ENCODE peak calls at places on chromosomes 7 and 10, in six cellular contexts. One of them, this sample, is unnamed. For H3K4me1 and H4K20me1, the result is how much of the 10 kb centered on the place peaks cover.

GRCh38 chr7:42096681-42097637 is 140.1 kb downstream of the GLI3 start:
- DNase-seq in K562: no peak
- DNase-seq in H1: no peak
- DNase-seq in GM12878: no peak
- DNase-seq in SK-N-SH: no peak
- DNase-seq in endothelial cell of umbilical vein: no peak
- DNase-seq in this sample: no peak

GRCh38 chr7:90119178-90119971 is 34.9 kb upstream of the STEAP1 start:
- DNase-seq in GM12878: no peak
- DNase-seq in endothelial cell of umbilical vein: no peak
- DNase-seq in K562: no peak
- DNase-seq in H1: peak
- DNase-seq in SK-N-SH: peak
- DNase-seq in this sample: peak

GRCh38 chr7:18727094-18727870 is 231.7 kb downstream of the HDAC9 start:
- DNase-seq in SK-N-SH: no peak
- DNase-seq in K562: no peak
- DNase-seq in endothelial cell of umbilical vein: peak
- DNase-seq in H1: no peak
- DNase-seq in GM12878: no peak
- DNase-seq in this sample: no peak

GRCh38 chr7:45920543-45921380 is at the start of gene IGFBP3:
- DNase-seq in SK-N-SH: peak
- DNase-seq in endothelial cell of umbilical vein: peak
- DNase-seq in GM12878: no peak
- DNase-seq in H1: peak
- DNase-seq in K562: no peak
- DNase-seq in this sample: peak

GRCh38 chr10:60732240-60733188 is 45.8 kb upstream of the CDK1 start:
- DNase-seq in H1: peak
- DNase-seq in K562: no peak
- DNase-seq in GM12878: no peak
- DNase-seq in endothelial cell of umbilical vein: no peak
- DNase-seq in SK-N-SH: no peak
- DNase-seq in this sample: peak

GRCh38 chr7:92158660-92159575 is 20.0 kb downstream of the LRRD1 start:
- DNase-seq in K562: no peak
- DNase-seq in H1: no peak
- DNase-seq in GM12878: no peak
- DNase-seq in endothelial cell of umbilical vein: no peak
- DNase-seq in SK-N-SH: no peak
- DNase-seq in this sample: no peak

GRCh38 chr10:84946984-84947383 is 618.6 kb downstream of the CCSER2 start:
- DNase-seq in endothelial cell of umbilical vein: no peak
- DNase-seq in SK-N-SH: no peak
- DNase-seq in H1: no peak
- DNase-seq in GM12878: no peak
- DNase-seq in K562: no peak
- DNase-seq in this sample: no peak

GRCh38 chr7:24227068-24227467 is 56.9 kb upstream of the NPY start:
- DNase-seq in GM12878: peak
- DNase-seq in endothelial cell of umbilical vein: no peak
- DNase-seq in SK-N-SH: peak
- DNase-seq in K562: no peak
- DNase-seq in H1: no peak
- DNase-seq in this sample: no peak

GRCh38 chr7:11141541-11141940 is 167.9 kb downstream of the PHF14 start:
- DNase-seq in GM12878: no peak
- DNase-seq in H1: no peak
- DNase-seq in SK-N-SH: no peak
- DNase-seq in K562: no peak
- DNase-seq in endothelial cell of umbilical vein: no peak
- DNase-seq in this sample: no peak

GRCh38 chr10:122468923-122469781 is 7.8 kb downstream of the HTRA1 start:
- DNase-seq in GM12878: no peak
- DNase-seq in K562: no peak
- DNase-seq in endothelial cell of umbilical vein: peak
- DNase-seq in H1: no peak
- DNase-seq in SK-N-SH: no peak
- DNase-seq in this sample: no peak

GRCh38 chr7:1678571-1679325 is 8.7 kb downstream of the ELFN1 start:
- DNase-seq in H1: no peak
- DNase-seq in K562: no peak
- DNase-seq in endothelial cell of umbilical vein: no peak
- DNase-seq in GM12878: no peak
- DNase-seq in SK-N-SH: peak
- DNase-seq in this sample: no peak

GRCh38 chr10:44998146-44998631 is 2.5 kb upstream of the ZNF22 start:
- DNase-seq in endothelial cell of umbilical vein: no peak
- DNase-seq in K562: no peak
- DNase-seq in SK-N-SH: no peak
- DNase-seq in GM12878: no peak
- DNase-seq in H1: no peak
- DNase-seq in this sample: no peak

GRCh38 chr7:29882481-29882880 is 76.2 kb downstream of the WIPF3 start:
- DNase-seq in GM12878: no peak
- DNase-seq in endothelial cell of umbilical vein: no peak
- DNase-seq in H1: no peak
- DNase-seq in SK-N-SH: no peak
- DNase-seq in K562: no peak
- DNase-seq in this sample: no peak

GRCh38 chr10:10432306-10433035 is 585.2 kb upstream of the CELF2 start:
- DNase-seq in K562: no peak
- DNase-seq in H1: no peak
- DNase-seq in SK-N-SH: no peak
- DNase-seq in endothelial cell of umbilical vein: no peak
- DNase-seq in GM12878: no peak
- DNase-seq in this sample: no peak

GRCh38 chr10:85477979-85478378 is 888.6 kb downstream of the GRID1 start:
- DNase-seq in K562: no peak
- DNase-seq in endothelial cell of umbilical vein: no peak
- DNase-seq in GM12878: no peak
- DNase-seq in SK-N-SH: no peak
- DNase-seq in H1: no peak
- DNase-seq in this sample: no peak

GRCh38 chr10:6328708-6329423 is 126.1 kb downstream of the PFKFB3 start:
- DNase-seq in endothelial cell of umbilical vein: no peak
- DNase-seq in SK-N-SH: no peak
- DNase-seq in H1: no peak
- DNase-seq in K562: no peak
- DNase-seq in GM12878: no peak
- DNase-seq in this sample: no peak

GRCh38 chr7:106069471-106070200 is 42.5 kb downstream of the SYPL1 start:
- DNase-seq in SK-N-SH: peak
- DNase-seq in K562: no peak
- DNase-seq in endothelial cell of umbilical vein: no peak
- DNase-seq in H1: no peak
- DNase-seq in GM12878: no peak
- DNase-seq in this sample: no peak

GRCh38 chr10:34682580-34682979 is 132.5 kb downstream of the PARD3 start:
- DNase-seq in H1: no peak
- DNase-seq in SK-N-SH: no peak
- DNase-seq in endothelial cell of umbilical vein: no peak
- DNase-seq in GM12878: no peak
- DNase-seq in K562: no peak
- DNase-seq in this sample: no peak

GRCh38 chr10:75261813-75262725 is 26.3 kb upstream of the COMTD1 start:
- DNase-seq in H1: no peak
- DNase-seq in SK-N-SH: peak
- DNase-seq in endothelial cell of umbilical vein: no peak
- DNase-seq in K562: no peak
- DNase-seq in GM12878: no peak
- DNase-seq in this sample: no peak

GRCh38 chr7:158814637-158815036 is 14.7 kb downstream of the ESYT2 start:
- DNase-seq in endothelial cell of umbilical vein: no peak
- DNase-seq in H1: no peak
- DNase-seq in K562: peak
- DNase-seq in SK-N-SH: no peak
- DNase-seq in GM12878: no peak
- DNase-seq in this sample: no peak

GRCh38 chr7:143494622-143495021 is 16.9 kb downstream of the TAS2R41 start:
- DNase-seq in endothelial cell of umbilical vein: no peak
- DNase-seq in K562: no peak
- DNase-seq in SK-N-SH: no peak
- DNase-seq in H1: no peak
- DNase-seq in GM12878: no peak
- DNase-seq in this sample: peak

GRCh38 chr10:97226398-97226797 is 40.6 kb upstream of the SLIT1 start:
- DNase-seq in K562: no peak
- DNase-seq in endothelial cell of umbilical vein: no peak
- DNase-seq in H1: no peak
- DNase-seq in SK-N-SH: no peak
- DNase-seq in GM12878: no peak
- DNase-seq in this sample: no peak

GRCh38 chr7:80665526-80665925 is 27.1 kb downstream of the CD36 start:
- DNase-seq in K562: no peak
- DNase-seq in H1: no peak
- DNase-seq in GM12878: no peak
- DNase-seq in SK-N-SH: no peak
- DNase-seq in endothelial cell of umbilical vein: no peak
- DNase-seq in this sample: no peak
- H3K4me1 ChIP-seq in K562: under half
- H3K4me1 ChIP-seq in H1: under half
- H3K4me1 ChIP-seq in GM12878: under half
- H3K4me1 ChIP-seq in SK-N-SH: under half
- H3K4me1 ChIP-seq in endothelial cell of umbilical vein: under half
- H3K4me1 ChIP-seq in this sample: under half

GRCh38 chr10:595473-595872 is 94.0 kb downstream of the DIP2C start:
- DNase-seq in endothelial cell of umbilical vein: no peak
- DNase-seq in K562: no peak
- DNase-seq in GM12878: no peak
- DNase-seq in SK-N-SH: no peak
- DNase-seq in H1: no peak
- DNase-seq in this sample: no peak
- H4K20me1 ChIP-seq in endothelial cell of umbilical vein: under half
- H4K20me1 ChIP-seq in K562: under half
- H4K20me1 ChIP-seq in GM12878: under half
- H4K20me1 ChIP-seq in SK-N-SH: under half
- H4K20me1 ChIP-seq in H1: under half
- H4K20me1 ChIP-seq in this sample: under half

DNA sequence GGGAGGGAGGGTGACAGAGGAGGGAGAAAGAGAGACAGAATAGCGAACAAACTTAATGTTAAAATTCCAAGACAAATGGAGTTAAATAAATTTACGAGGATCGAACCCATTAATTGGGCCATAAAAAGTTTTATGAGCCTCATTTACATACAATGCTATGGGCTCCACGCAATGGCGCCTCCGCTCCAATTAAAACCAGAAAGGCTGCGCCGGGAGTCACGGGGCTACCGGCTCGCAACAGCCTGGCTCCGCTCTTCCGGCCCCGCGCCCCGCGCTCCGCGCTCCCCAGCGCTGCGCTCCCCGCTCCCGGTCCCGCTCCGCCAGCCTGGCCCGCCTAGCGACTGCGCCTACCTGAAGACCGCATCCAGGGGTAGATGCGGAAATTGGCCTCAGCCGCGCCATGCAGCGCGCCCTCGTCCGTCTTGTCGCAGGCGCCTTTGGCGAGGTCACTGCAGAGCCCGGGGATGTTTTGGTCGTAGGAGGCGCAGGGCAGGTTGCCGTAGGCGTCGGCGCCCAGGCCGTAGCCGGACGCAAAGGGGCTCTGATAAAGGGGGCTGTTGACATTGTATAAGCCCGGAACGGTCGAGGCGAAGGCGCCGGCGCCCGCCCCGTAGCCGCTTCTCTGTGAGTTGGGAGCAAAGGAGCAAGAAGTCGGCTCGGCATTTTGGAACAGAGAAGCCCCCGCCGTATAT is 513 bp downstream of the HOXA7 start:
- DNase-seq in SK-N-SH: no peak
- DNase-seq in endothelial cell of umbilical vein: peak
- DNase-seq in H1: peak
- DNase-seq in K562: no peak
- DNase-seq in GM12878: no peak
- DNase-seq in this sample: peak
- TF ChIP-seq POLR2AphosphoS5 in SK-N-SH: no peak
- TF ChIP-seq POLR2AphosphoS5 in endothelial cell of umbilical vein: peak
- TF ChIP-seq POLR2AphosphoS5 in H1: no peak
- TF ChIP-seq POLR2AphosphoS5 in K562: no peak
- TF ChIP-seq POLR2AphosphoS5 in GM12878: no peak
- TF ChIP-seq POLR2AphosphoS5 in this sample: no peak

GRCh38 chr7:28626191-28626590 is 213.9 kb downstream of the CREB5 start:
- DNase-seq in GM12878: no peak
- DNase-seq in H1: no peak
- DNase-seq in K562: no peak
- DNase-seq in SK-N-SH: no peak
- DNase-seq in endothelial cell of umbilical vein: no peak
- DNase-seq in this sample: no peak
- H3K4me1 ChIP-seq in GM12878: under half
- H3K4me1 ChIP-seq in H1: under half
- H3K4me1 ChIP-seq in K562: under half
- H3K4me1 ChIP-seq in SK-N-SH: under half
- H3K4me1 ChIP-seq in endothelial cell of umbilical vein: under half
- H3K4me1 ChIP-seq in this sample: under half

GRCh38 chr7:129047761-129048160 is 7.2 kb downstream of the TNPO3 start:
- DNase-seq in GM12878: no peak
- DNase-seq in endothelial cell of umbilical vein: no peak
- DNase-seq in SK-N-SH: no peak
- DNase-seq in K562: no peak
- DNase-seq in H1: no peak
- DNase-seq in this sample: no peak

GRCh38 chr7:129037585-129037984 is 17.3 kb downstream of the TNPO3 start:
- DNase-seq in GM12878: no peak
- DNase-seq in endothelial cell of umbilical vein: no peak
- DNase-seq in SK-N-SH: no peak
- DNase-seq in H1: no peak
- DNase-seq in K562: no peak
- DNase-seq in this sample: no peak

GRCh38 chr7:129043012-129043411 is 11.9 kb downstream of the TNPO3 start:
- DNase-seq in endothelial cell of umbilical vein: no peak
- DNase-seq in H1: no peak
- DNase-seq in GM12878: no peak
- DNase-seq in K562: no peak
- DNase-seq in SK-N-SH: no peak
- DNase-seq in this sample: no peak

GRCh38 chr7:129041142-129041928 is 13.6 kb downstream of the TNPO3 start:
- DNase-seq in endothelial cell of umbilical vein: peak
- DNase-seq in K562: no peak
- DNase-seq in H1: no peak
- DNase-seq in SK-N-SH: no peak
- DNase-seq in GM12878: no peak
- DNase-seq in this sample: peak

DNA sequence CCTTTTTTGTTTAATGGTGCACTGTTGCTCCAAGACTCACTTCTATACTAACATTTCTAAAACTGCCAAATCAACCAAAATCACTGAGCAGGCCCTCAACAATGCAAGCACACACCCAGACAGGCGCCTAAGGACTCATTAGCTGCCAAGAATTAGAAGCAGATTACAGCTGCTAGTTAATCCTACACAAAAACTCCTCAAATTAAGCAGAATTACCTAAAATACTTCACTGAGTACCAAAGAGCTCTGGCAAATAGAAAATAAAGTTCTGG is 13.0 kb downstream of the TNPO3 start:
- DNase-seq in GM12878: no peak
- DNase-seq in H1: no peak
- DNase-seq in endothelial cell of umbilical vein: no peak
- DNase-seq in SK-N-SH: no peak
- DNase-seq in K562: no peak
- DNase-seq in this sample: no peak
- H4K20me1 ChIP-seq in GM12878: under half
- H4K20me1 ChIP-seq in H1: under half
- H4K20me1 ChIP-seq in endothelial cell of umbilical vein: under half
- H4K20me1 ChIP-seq in SK-N-SH: half or more
- H4K20me1 ChIP-seq in K562: under half
- H4K20me1 ChIP-seq in this sample: under half

GRCh38 chr7:618539-619355 is 99.1 kb upstream of the PDGFA start:
- DNase-seq in H1: no peak
- DNase-seq in endothelial cell of umbilical vein: no peak
- DNase-seq in SK-N-SH: no peak
- DNase-seq in GM12878: no peak
- DNase-seq in K562: no peak
- DNase-seq in this sample: no peak
- TF ChIP-seq POLR2AphosphoS5 in H1: no peak
- TF ChIP-seq POLR2AphosphoS5 in endothelial cell of umbilical vein: no peak
- TF ChIP-seq POLR2AphosphoS5 in SK-N-SH: no peak
- TF ChIP-seq POLR2AphosphoS5 in GM12878: no peak
- TF ChIP-seq POLR2AphosphoS5 in K562: no peak
- TF ChIP-seq POLR2AphosphoS5 in this sample: no peak